ENCODE peak calls at places on chromosome 5, in ten cellular contexts. One of them, this sample, is unnamed. For H3K36me3, the result is how much of the 10 kb centered on the place peaks cover.

GRCh38 chr5:93590511-93590910 is 7.5 kb downstream of the NR2F1 start:
- DNase-seq in tibial nerve: no peak
- DNase-seq in lower lobe of right lung: no peak
- DNase-seq in left ventricle myocardium inferior: no peak
- DNase-seq in CD8-positive, alpha-beta memory T cell: no peak
- DNase-seq in SJCRH30: no peak
- DNase-seq in HAP-1: no peak
- DNase-seq in sigmoid colon: no peak
- DNase-seq in psoas muscle: no peak
- DNase-seq in heart right ventricle: no peak
- DNase-seq in this sample: no peak

GRCh38 chr5:71946631-71947030 is 160.6 kb upstream of the MAP1B start:
- DNase-seq in CD8-positive, alpha-beta memory T cell: no peak
- DNase-seq in psoas muscle: no peak
- DNase-seq in SJCRH30: no peak
- DNase-seq in left ventricle myocardium inferior: no peak
- DNase-seq in tibial nerve: no peak
- DNase-seq in sigmoid colon: no peak
- DNase-seq in HAP-1: no peak
- DNase-seq in lower lobe of right lung: no peak
- DNase-seq in heart right ventricle: no peak
- DNase-seq in this sample: no peak

GRCh38 chr5:144191998-144192397 is 21.3 kb downstream of the KCTD16 start:
- DNase-seq in CD8-positive, alpha-beta memory T cell: peak
- DNase-seq in HAP-1: no peak
- DNase-seq in tibial nerve: no peak
- DNase-seq in psoas muscle: no peak
- DNase-seq in SJCRH30: no peak
- DNase-seq in left ventricle myocardium inferior: no peak
- DNase-seq in heart right ventricle: no peak
- DNase-seq in sigmoid colon: no peak
- DNase-seq in lower lobe of right lung: no peak
- DNase-seq in this sample: peak

GRCh38 chr5:173688708-173689107 is 72.3 kb upstream of the BOD1 start:
- DNase-seq in SJCRH30: no peak
- DNase-seq in HAP-1: no peak
- DNase-seq in psoas muscle: no peak
- DNase-seq in left ventricle myocardium inferior: no peak
- DNase-seq in heart right ventricle: no peak
- DNase-seq in lower lobe of right lung: no peak
- DNase-seq in tibial nerve: no peak
- DNase-seq in sigmoid colon: no peak
- DNase-seq in CD8-positive, alpha-beta memory T cell: no peak
- DNase-seq in this sample: peak

GRCh38 chr5:99248066-99248465 is 319.3 kb upstream of the CHD1 start:
- DNase-seq in lower lobe of right lung: no peak
- DNase-seq in HAP-1: no peak
- DNase-seq in SJCRH30: no peak
- DNase-seq in heart right ventricle: no peak
- DNase-seq in psoas muscle: no peak
- DNase-seq in tibial nerve: no peak
- DNase-seq in CD8-positive, alpha-beta memory T cell: no peak
- DNase-seq in sigmoid colon: no peak
- DNase-seq in left ventricle myocardium inferior: no peak
- DNase-seq in this sample: no peak

GRCh38 chr5:36150676-36151433 is 832 bp downstream of the LMBRD2 start:
- DNase-seq in left ventricle myocardium inferior: no peak
- DNase-seq in sigmoid colon: no peak
- DNase-seq in HAP-1: peak
- DNase-seq in SJCRH30: peak
- DNase-seq in CD8-positive, alpha-beta memory T cell: peak
- DNase-seq in tibial nerve: no peak
- DNase-seq in heart right ventricle: peak
- DNase-seq in lower lobe of right lung: peak
- DNase-seq in psoas muscle: peak
- DNase-seq in this sample: peak

GRCh38 chr5:71482132-71482531 is 26.7 kb downstream of the BDP1 start:
- DNase-seq in tibial nerve: no peak
- DNase-seq in HAP-1: no peak
- DNase-seq in lower lobe of right lung: no peak
- DNase-seq in heart right ventricle: no peak
- DNase-seq in sigmoid colon: no peak
- DNase-seq in SJCRH30: no peak
- DNase-seq in left ventricle myocardium inferior: no peak
- DNase-seq in CD8-positive, alpha-beta memory T cell: no peak
- DNase-seq in psoas muscle: no peak
- DNase-seq in this sample: no peak

GRCh38 chr5:168163966-168164365 is 127.5 kb upstream of the WWC1 start:
- DNase-seq in SJCRH30: no peak
- DNase-seq in left ventricle myocardium inferior: no peak
- DNase-seq in psoas muscle: no peak
- DNase-seq in CD8-positive, alpha-beta memory T cell: no peak
- DNase-seq in tibial nerve: no peak
- DNase-seq in HAP-1: no peak
- DNase-seq in lower lobe of right lung: no peak
- DNase-seq in heart right ventricle: no peak
- DNase-seq in sigmoid colon: no peak
- DNase-seq in this sample: no peak

GRCh38 chr5:142063878-142064331 is 44.7 kb upstream of the NDFIP1 start:
- DNase-seq in SJCRH30: peak
- DNase-seq in tibial nerve: peak
- DNase-seq in HAP-1: peak
- DNase-seq in psoas muscle: peak
- DNase-seq in sigmoid colon: peak
- DNase-seq in left ventricle myocardium inferior: peak
- DNase-seq in CD8-positive, alpha-beta memory T cell: peak
- DNase-seq in lower lobe of right lung: no peak
- DNase-seq in heart right ventricle: peak
- DNase-seq in this sample: no peak

GRCh38 chr5:138936225-138936967 is 61.3 kb upstream of the LRRTM2 start:
- DNase-seq in heart right ventricle: no peak
- DNase-seq in SJCRH30: no peak
- DNase-seq in sigmoid colon: no peak
- DNase-seq in psoas muscle: peak
- DNase-seq in tibial nerve: no peak
- DNase-seq in left ventricle myocardium inferior: no peak
- DNase-seq in CD8-positive, alpha-beta memory T cell: no peak
- DNase-seq in HAP-1: no peak
- DNase-seq in lower lobe of right lung: no peak
- DNase-seq in this sample: no peak

GRCh38 chr5:147690595-147690994 is 91.9 kb downstream of the JAKMIP2 start:
- DNase-seq in psoas muscle: no peak
- DNase-seq in tibial nerve: no peak
- DNase-seq in HAP-1: peak
- DNase-seq in heart right ventricle: no peak
- DNase-seq in sigmoid colon: no peak
- DNase-seq in SJCRH30: no peak
- DNase-seq in lower lobe of right lung: no peak
- DNase-seq in CD8-positive, alpha-beta memory T cell: no peak
- DNase-seq in left ventricle myocardium inferior: no peak
- DNase-seq in this sample: peak

GRCh38 chr5:39523821-39524220 is 99.0 kb upstream of the DAB2 start:
- DNase-seq in heart right ventricle: no peak
- DNase-seq in left ventricle myocardium inferior: no peak
- DNase-seq in HAP-1: no peak
- DNase-seq in SJCRH30: no peak
- DNase-seq in sigmoid colon: no peak
- DNase-seq in CD8-positive, alpha-beta memory T cell: no peak
- DNase-seq in tibial nerve: no peak
- DNase-seq in psoas muscle: no peak
- DNase-seq in lower lobe of right lung: no peak
- DNase-seq in this sample: no peak

GRCh38 chr5:65120371-65120967 is 351.7 kb downstream of the CWC27 start:
- DNase-seq in HAP-1: no peak
- DNase-seq in heart right ventricle: no peak
- DNase-seq in SJCRH30: no peak
- DNase-seq in sigmoid colon: no peak
- DNase-seq in tibial nerve: no peak
- DNase-seq in lower lobe of right lung: no peak
- DNase-seq in left ventricle myocardium inferior: no peak
- DNase-seq in psoas muscle: no peak
- DNase-seq in CD8-positive, alpha-beta memory T cell: no peak
- DNase-seq in this sample: no peak

GRCh38 chr5:81250004-81250403 is 16.9 kb downstream of the CKMT2 start:
- DNase-seq in psoas muscle: no peak
- DNase-seq in lower lobe of right lung: no peak
- DNase-seq in tibial nerve: no peak
- DNase-seq in left ventricle myocardium inferior: no peak
- DNase-seq in HAP-1: no peak
- DNase-seq in SJCRH30: no peak
- DNase-seq in heart right ventricle: no peak
- DNase-seq in sigmoid colon: no peak
- DNase-seq in CD8-positive, alpha-beta memory T cell: no peak
- DNase-seq in this sample: no peak

DNA sequence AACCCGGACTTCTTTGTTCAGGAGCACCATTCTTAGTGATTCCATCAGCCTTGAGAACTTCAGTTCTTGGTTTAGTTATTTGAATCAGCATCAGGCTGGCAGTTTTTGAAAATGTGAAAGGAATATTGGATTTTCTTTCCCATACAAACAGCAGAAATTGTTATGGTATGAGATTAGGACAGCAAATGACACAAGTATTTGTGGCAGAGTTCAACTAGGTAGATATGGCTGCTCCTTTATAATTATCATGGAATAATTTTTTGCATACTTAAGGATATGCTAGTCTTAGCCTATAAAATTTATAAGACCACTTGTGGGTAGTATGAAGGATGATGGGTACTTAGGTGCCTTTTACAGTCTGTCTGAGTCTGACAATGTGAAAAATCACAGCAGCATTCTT is 25.5 kb downstream of the ERAP2 start:
- DNase-seq in heart right ventricle: no peak
- DNase-seq in SJCRH30: no peak
- DNase-seq in HAP-1: no peak
- DNase-seq in psoas muscle: no peak
- DNase-seq in tibial nerve: no peak
- DNase-seq in sigmoid colon: no peak
- DNase-seq in left ventricle myocardium inferior: no peak
- DNase-seq in CD8-positive, alpha-beta memory T cell: no peak
- DNase-seq in lower lobe of right lung: no peak
- DNase-seq in this sample: no peak
- H3K36me3 ChIP-seq in heart right ventricle: under half
- H3K36me3 ChIP-seq in SJCRH30: under half
- H3K36me3 ChIP-seq in HAP-1: under half
- H3K36me3 ChIP-seq in psoas muscle: under half
- H3K36me3 ChIP-seq in tibial nerve: half or more
- H3K36me3 ChIP-seq in sigmoid colon: half or more
- H3K36me3 ChIP-seq in left ventricle myocardium inferior: half or more
- H3K36me3 ChIP-seq in CD8-positive, alpha-beta memory T cell: under half
- H3K36me3 ChIP-seq in lower lobe of right lung: half or more
- H3K36me3 ChIP-seq in this sample: under half

GRCh38 chr5:179873711-179874110 is 15.1 kb upstream of the MRNIP start:
- DNase-seq in heart right ventricle: no peak
- DNase-seq in sigmoid colon: no peak
- DNase-seq in psoas muscle: no peak
- DNase-seq in lower lobe of right lung: no peak
- DNase-seq in HAP-1: no peak
- DNase-seq in tibial nerve: no peak
- DNase-seq in left ventricle myocardium inferior: no peak
- DNase-seq in CD8-positive, alpha-beta memory T cell: no peak
- DNase-seq in SJCRH30: no peak
- DNase-seq in this sample: no peak
- H3K36me3 ChIP-seq in heart right ventricle: under half
- H3K36me3 ChIP-seq in sigmoid colon: half or more
- H3K36me3 ChIP-seq in psoas muscle: under half
- H3K36me3 ChIP-seq in lower lobe of right lung: half or more
- H3K36me3 ChIP-seq in HAP-1: half or more
- H3K36me3 ChIP-seq in tibial nerve: half or more
- H3K36me3 ChIP-seq in left ventricle myocardium inferior: half or more
- H3K36me3 ChIP-seq in CD8-positive, alpha-beta memory T cell: under half
- H3K36me3 ChIP-seq in SJCRH30: under half
- H3K36me3 ChIP-seq in this sample: under half

GRCh38 chr5:90654235-90654634 is 95.6 kb downstream of the ADGRV1 start:
- DNase-seq in left ventricle myocardium inferior: no peak
- DNase-seq in lower lobe of right lung: no peak
- DNase-seq in HAP-1: no peak
- DNase-seq in sigmoid colon: no peak
- DNase-seq in tibial nerve: no peak
- DNase-seq in heart right ventricle: no peak
- DNase-seq in psoas muscle: no peak
- DNase-seq in CD8-positive, alpha-beta memory T cell: no peak
- DNase-seq in SJCRH30: no peak
- DNase-seq in this sample: no peak
- H3K36me3 ChIP-seq in left ventricle myocardium inferior: under half
- H3K36me3 ChIP-seq in lower lobe of right lung: under half
- H3K36me3 ChIP-seq in HAP-1: under half
- H3K36me3 ChIP-seq in sigmoid colon: under half
- H3K36me3 ChIP-seq in tibial nerve: under half
- H3K36me3 ChIP-seq in heart right ventricle: under half
- H3K36me3 ChIP-seq in psoas muscle: under half
- H3K36me3 ChIP-seq in CD8-positive, alpha-beta memory T cell: under half
- H3K36me3 ChIP-seq in SJCRH30: under half
- H3K36me3 ChIP-seq in this sample: under half

DNA sequence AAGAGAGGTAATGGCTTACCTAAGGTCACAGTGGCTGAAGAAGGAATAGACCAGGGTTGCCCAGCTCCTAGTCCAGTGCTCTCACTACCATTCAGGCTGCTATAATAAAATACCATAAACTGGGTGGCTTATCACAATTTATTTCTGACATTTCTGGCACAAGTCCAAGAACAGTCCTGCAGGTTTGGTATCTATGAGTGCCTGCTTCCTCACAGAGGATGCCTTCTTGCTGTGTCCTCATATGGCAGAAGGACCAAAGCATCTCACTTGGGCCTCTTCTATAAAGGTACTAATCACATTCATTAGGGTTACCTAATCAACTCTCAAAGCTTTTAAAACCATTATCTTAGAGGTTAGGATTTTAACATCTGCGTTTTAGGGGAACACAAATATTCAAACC is 17.2 kb downstream of the STARD4 start:
- DNase-seq in lower lobe of right lung: no peak
- DNase-seq in left ventricle myocardium inferior: no peak
- DNase-seq in sigmoid colon: no peak
- DNase-seq in SJCRH30: no peak
- DNase-seq in CD8-positive, alpha-beta memory T cell: no peak
- DNase-seq in HAP-1: no peak
- DNase-seq in tibial nerve: no peak
- DNase-seq in psoas muscle: no peak
- DNase-seq in heart right ventricle: no peak
- DNase-seq in this sample: no peak
- H3K36me3 ChIP-seq in lower lobe of right lung: under half
- H3K36me3 ChIP-seq in left ventricle myocardium inferior: under half
- H3K36me3 ChIP-seq in sigmoid colon: under half
- H3K36me3 ChIP-seq in SJCRH30: under half
- H3K36me3 ChIP-seq in CD8-positive, alpha-beta memory T cell: under half
- H3K36me3 ChIP-seq in HAP-1: under half
- H3K36me3 ChIP-seq in tibial nerve: under half
- H3K36me3 ChIP-seq in psoas muscle: under half
- H3K36me3 ChIP-seq in heart right ventricle: under half
- H3K36me3 ChIP-seq in this sample: under half